ENCODE peak calls at places on chromosomes 7 and 10, in five cellular contexts. X is tibial nerve, P is transverse colon, M is AG04450, F is esophagus muscularis mucosa. L is an unnamed sample.
A peak's percentile ranks its signal among the peaks of the same experiment; 100 is the strongest.

GRCh38 chr7:84663224-84663623 is 468.6 kb upstream of the SEMA3A start:
- DNase-seq in X (no peak), P (no peak), M (no peak), F (no peak), L (no peak)

GRCh38 chr10:100008708-100009282 is 952 bp downstream of the DNMBP start:
- DNase-seq in X (no peak), P (no peak), M (no peak), F (no peak), L (no peak)

GRCh38 chr7:106124176-106124575 is 12.1 kb upstream of the SYPL1 start:
- DNase-seq in X (no peak), P (no peak), M (no peak), F (no peak), L (no peak)

GRCh38 chr10:31604141-31604540 is 285.1 kb downstream of the ZEB1 start:
- DNase-seq in X (no peak), P (no peak), M (no peak), F (no peak), L (no peak)

GRCh38 chr10:24707445-24707844 is 16.2 kb downstream of the ARHGAP21 start:
- DNase-seq in X (no peak), P (no peak), M (no peak), F (no peak), L (no peak)

GRCh38 chr10:109205929-109206585 is 717.3 kb downstream of the XPNPEP1 start:
- DNase-seq in X (no peak), P (no peak), M (peak; percentile 44), F (no peak), L (peak; percentile 88)

GRCh38 chr10:70247360-70247759 is 14.1 kb upstream of the PPA1 start:
- DNase-seq in X (no peak), P (no peak), M (no peak), F (no peak), L (no peak)

GRCh38 chr7:101927389-101928306 is 110.2 kb downstream of the CUX1 start:
- DNase-seq in X (no peak), P (no peak), M (no peak), F (no peak), L (no peak)

GRCh38 chr10:125881192-125881591 is at the start of gene DHX32:
- DNase-seq in X (no peak), P (no peak), M (no peak), F (no peak), L (no peak)

GRCh38 chr7:137791947-137792346 is 54.8 kb downstream of the DGKI start:
- DNase-seq in X (no peak), P (no peak), M (no peak), F (no peak), L (no peak)

GRCh38 chr10:119665901-119666708 is 14.9 kb downstream of the BAG3 start:
- DNase-seq in X (no peak), P (no peak), M (no peak), F (no peak), L (no peak)

GRCh38 chr10:86345296-86346168 is 21.1 kb downstream of the GRID1 start:
- DNase-seq in X (no peak), P (no peak), M (no peak), F (no peak), L (peak; percentile 5)

GRCh38 chr10:86344281-86344680 is 22.3 kb downstream of the GRID1 start:
- DNase-seq in X (no peak), P (no peak), M (no peak), F (no peak), L (no peak)

GRCh38 chr10:86342111-86342863 is 24.3 kb downstream of the GRID1 start:
- DNase-seq in X (no peak), P (no peak), M (no peak), F (no peak), L (no peak)

GRCh38 chr10:86344714-86345161 is 21.9 kb downstream of the GRID1 start:
- DNase-seq in X (no peak), P (no peak), M (no peak), F (no peak), L (no peak)

GRCh38 chr10:86343761-86344160 is 22.8 kb downstream of the GRID1 start:
- DNase-seq in X (no peak), P (no peak), M (no peak), F (no peak), L (no peak)
- H3K4me3 ChIP-seq in X (no peak overlapping the region), P (no peak overlapping the region), M (no peak overlapping the region), F (no peak overlapping the region), L (no peak overlapping the region)

GRCh38 chr7:100545636-100546128 is 6.7 kb downstream of the AGFG2 start:
- DNase-seq in X (peak; percentile 47), P (peak; percentile 39), M (peak; percentile 53), F (no peak), L (peak; percentile 84)
- TF ChIP-seq CTCF in X (peak; percentile 17), P (no peak), M (peak; percentile 29), F (no peak), L (peak; percentile 19)

GRCh38 chr10:61837748-61838055 is 63.8 kb upstream of the ARID5B start:
- DNase-seq in X (no peak), P (no peak), M (no peak), F (no peak), L (no peak)
- H3K4me3 ChIP-seq in X (no peak overlapping the region), P (no peak overlapping the region), M (no peak overlapping the region), F (peak overlapping the region; percentile 4), L (no peak overlapping the region)

DNA sequence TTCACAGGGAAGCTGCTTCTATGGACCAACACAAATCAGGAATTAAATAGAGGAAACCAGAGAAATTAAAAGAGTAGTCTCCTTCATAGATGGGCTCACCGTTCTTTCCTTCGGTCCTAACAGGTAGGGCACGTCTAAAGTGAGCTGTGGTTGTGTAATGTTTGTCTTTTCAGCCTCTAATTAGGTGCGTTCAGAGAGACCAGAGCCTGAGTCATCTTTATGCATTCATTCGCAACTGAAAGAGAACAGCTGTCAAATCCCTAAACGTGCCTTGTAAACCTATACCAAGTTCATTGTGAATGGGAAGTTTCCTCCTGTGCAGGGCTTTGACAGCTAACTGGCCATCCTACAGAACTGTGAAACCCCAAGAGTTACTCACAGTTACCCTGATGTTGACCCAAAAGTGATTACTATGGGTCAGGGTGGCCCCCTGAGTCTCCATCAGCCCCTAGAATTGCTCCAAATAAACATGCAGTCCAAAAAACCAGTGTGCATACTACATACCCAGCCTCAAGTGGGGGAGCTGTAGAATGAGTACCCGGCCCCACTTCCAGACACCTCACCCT is 18.1 kb upstream of the C10orf53 start:
- DNase-seq in X (no peak), P (no peak), M (no peak), F (peak; percentile 77), L (no peak)
- TF ChIP-seq CTCF in X (no peak), P (no peak), M (no peak), F (no peak), L (no peak)

DNA sequence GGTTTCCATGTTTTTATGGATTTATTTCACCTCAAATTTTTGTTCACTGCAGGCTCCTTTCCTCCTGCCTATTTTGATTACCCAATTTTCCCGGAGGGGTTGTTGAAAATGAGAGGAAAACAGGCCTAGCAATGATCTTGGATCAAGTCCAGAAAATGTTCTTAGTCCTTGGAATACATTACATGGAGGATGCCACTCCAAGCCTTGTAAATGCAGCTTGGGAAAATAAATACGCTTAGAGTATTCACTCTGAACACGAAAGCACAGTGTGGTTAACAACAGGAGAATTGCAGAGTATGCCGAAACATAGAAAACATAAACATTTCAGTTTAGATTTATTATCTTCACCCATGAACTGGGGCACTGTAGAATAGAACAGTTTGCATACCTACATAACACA is 7.8 kb upstream of the CD36 start:
- DNase-seq in X (no peak), P (no peak), M (no peak), F (no peak), L (no peak)
- H3K4me3 ChIP-seq in X (no peak overlapping the region), P (no peak overlapping the region), M (no peak overlapping the region), F (no peak overlapping the region), L (no peak overlapping the region)

DNA sequence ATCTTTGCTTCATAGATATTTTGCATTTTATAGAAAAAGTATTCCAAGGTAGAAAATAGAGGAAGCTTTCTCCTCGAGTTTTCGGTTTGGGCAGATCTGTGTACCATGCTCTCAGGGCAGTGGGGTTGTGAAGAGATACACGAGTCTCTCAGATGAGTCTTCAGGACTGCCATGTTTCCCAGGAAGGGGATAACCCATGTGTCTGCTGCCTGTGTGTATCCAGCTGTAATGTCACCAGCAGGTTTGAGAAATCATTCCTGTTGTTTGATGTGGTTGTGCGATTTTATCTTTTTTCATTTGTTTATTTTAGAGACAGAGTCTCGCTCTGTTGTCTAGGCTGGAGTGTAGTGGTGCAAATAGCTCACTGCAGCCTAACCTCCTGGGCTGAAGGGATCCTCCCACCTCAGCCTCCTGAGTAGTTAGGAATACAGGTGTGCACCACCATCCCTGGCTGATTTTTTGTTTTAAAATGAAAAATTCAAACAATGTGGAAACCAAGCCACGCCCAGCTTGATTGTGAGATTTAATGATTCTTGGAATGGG is 48.9 kb downstream of the SNX10 start:
- DNase-seq in X (no peak), P (no peak), M (no peak), F (no peak), L (no peak)
- TF ChIP-seq CTCF in X (no peak), P (no peak), M (no peak), F (no peak), L (no peak)

GRCh38 chr7:94394399-94395140 is at the start of gene COL1A2:
- DNase-seq in X (peak; percentile 75), P (peak; percentile 48), M (peak; percentile 98), F (peak; percentile 94), L (no peak)
- H3K4me3 ChIP-seq in X (peak within 1 kb of the TSS; percentile 66), P (peak within 1 kb of the TSS; percentile 59), M (peak within 1 kb of the TSS; percentile 96), F (peak within 1 kb of the TSS; percentile 69), L (peak within 1 kb of the TSS; percentile 35)

GRCh38 chr10:27355918-27356573 is 115.4 kb upstream of the ACBD5 start:
- DNase-seq in X (no peak), P (no peak), M (no peak), F (no peak), L (no peak)
- TF ChIP-seq CTCF in X (no peak), P (no peak), M (no peak), F (no peak), L (no peak)